ENCODE peak calls at places on chromosome 16, in four cellular contexts. Y is fibroblast of lung, J is PC-9, D is neuronal stem cell. F is an unnamed sample.

GRCh38 chr16:21223787-21224186 is 9.7 kb upstream of the ANKS4B start:
- DNase-seq in D (no peak), Y (no peak), J (no peak), F (no peak)

GRCh38 chr16:50390914-50391700 is 22.3 kb upstream of the BRD7 start:
- DNase-seq in Y (no peak), D (no peak), J (no peak), F (no peak)

GRCh38 chr16:20849587-20850390 is 43.5 kb downstream of the REXO5 start:
- DNase-seq in J (peak; percentile 69), Y (peak; percentile 80), D (peak; percentile 69), F (peak; percentile 81)

GRCh38 chr16:30351586-30352419 is 3.3 kb downstream of the CD2BP2 start:
- DNase-seq in D (no peak), J (no peak), Y (peak; percentile 96), F (peak; percentile 96)

GRCh38 chr16:81610144-81610842 is 165.7 kb downstream of the CMIP start:
- DNase-seq in J (peak; percentile 57), D (no peak), Y (peak; percentile 75), F (peak; percentile 77)

GRCh38 chr16:85593503-85594195 is 19.5 kb upstream of the GSE1 start:
- DNase-seq in Y (no peak), J (no peak), D (peak; percentile 47), F (no peak)

GRCh38 chr16:86911311-86911999 is 333.1 kb downstream of the FOXL1 start:
- DNase-seq in D (no peak), J (no peak), Y (no peak), F (no peak)

GRCh38 chr16:85861095-85861825 is 37.7 kb upstream of the IRF8 start:
- DNase-seq in D (no peak), J (no peak), Y (no peak), F (no peak)

GRCh38 chr16:62035115-62036092 is 834 bp downstream of the CDH8 start:
- DNase-seq in D (peak; percentile 71), Y (no peak), J (no peak), F (no peak)

GRCh38 chr16:81697886-81698635 is 81.0 kb upstream of the PLCG2 start:
- DNase-seq in J (no peak), D (no peak), Y (peak; percentile 55), F (peak; percentile 97)

GRCh38 chr16:27475561-27475960 is 73.6 kb downstream of the IL21R start:
- DNase-seq in J (no peak), Y (peak; percentile 75), D (no peak), F (peak; percentile 74)

GRCh38 chr16:57000271-57001025 is 11.1 kb downstream of the NLRC5 start:
- DNase-seq in Y (peak; percentile 87), J (peak; percentile 68), D (no peak), F (peak; percentile 60)

GRCh38 chr16:49504023-49504364 is 130.4 kb downstream of the C16orf78 start:
- DNase-seq in D (no peak), Y (no peak), J (no peak), F (no peak)

GRCh38 chr16:14240216-14240843 is 169.2 kb downstream of the MRTFB start:
- DNase-seq in J (no peak), D (no peak), Y (peak; percentile 67), F (no peak)

GRCh38 chr16:11234884-11235702 is 20.9 kb downstream of the SOCS1 start:
- DNase-seq in D (no peak), J (no peak), Y (peak; percentile 69), F (no peak)

GRCh38 chr16:27106305-27106704 is 39.6 kb downstream of the C16orf82 start:
- DNase-seq in J (no peak), Y (no peak), D (no peak), F (no peak)

GRCh38 chr16:50058091-50058771 is 7.5 kb upstream of the HEATR3 start:
- DNase-seq in D (no peak), J (no peak), Y (no peak), F (no peak)

GRCh38 chr16:1708768-1709180 is 2.8 kb downstream of the MAPK8IP3 start:
- DNase-seq in J (no peak), D (no peak), Y (peak; percentile 48), F (no peak)

GRCh38 chr16:10383626-10384025 is 2.2 kb upstream of the ATF7IP2 start:
- DNase-seq in D (no peak), J (no peak), Y (no peak), F (no peak)

GRCh38 chr16:51465026-51465425 is 314.0 kb upstream of the SALL1 start:
- DNase-seq in D (no peak), Y (peak; percentile 36), J (no peak), F (no peak)

GRCh38 chr16:82368041-82368440 is 198.0 kb upstream of the MPHOSPH6 start:
- DNase-seq in D (no peak), J (no peak), Y (peak; percentile 9), F (peak; percentile 36)

GRCh38 chr16:49441366-49441780 is 67.8 kb downstream of the C16orf78 start:
- DNase-seq in J (no peak), D (no peak), Y (no peak), F (no peak)

GRCh38 chr16:68473358-68474064 is 25.2 kb upstream of the SMPD3 start:
- DNase-seq in J (no peak), D (no peak), Y (no peak), F (peak; percentile 24)

GRCh38 chr16:68470461-68471150 is 22.3 kb upstream of the SMPD3 start:
- DNase-seq in D (no peak), Y (no peak), J (no peak), F (no peak)

GRCh38 chr16:68468849-68469248 is 20.5 kb upstream of the SMPD3 start:
- DNase-seq in J (no peak), D (no peak), Y (no peak), F (no peak)

GRCh38 chr16:68472581-68472980 is 24.3 kb upstream of the SMPD3 start:
- DNase-seq in D (no peak), Y (no peak), J (no peak), F (no peak)

DNA sequence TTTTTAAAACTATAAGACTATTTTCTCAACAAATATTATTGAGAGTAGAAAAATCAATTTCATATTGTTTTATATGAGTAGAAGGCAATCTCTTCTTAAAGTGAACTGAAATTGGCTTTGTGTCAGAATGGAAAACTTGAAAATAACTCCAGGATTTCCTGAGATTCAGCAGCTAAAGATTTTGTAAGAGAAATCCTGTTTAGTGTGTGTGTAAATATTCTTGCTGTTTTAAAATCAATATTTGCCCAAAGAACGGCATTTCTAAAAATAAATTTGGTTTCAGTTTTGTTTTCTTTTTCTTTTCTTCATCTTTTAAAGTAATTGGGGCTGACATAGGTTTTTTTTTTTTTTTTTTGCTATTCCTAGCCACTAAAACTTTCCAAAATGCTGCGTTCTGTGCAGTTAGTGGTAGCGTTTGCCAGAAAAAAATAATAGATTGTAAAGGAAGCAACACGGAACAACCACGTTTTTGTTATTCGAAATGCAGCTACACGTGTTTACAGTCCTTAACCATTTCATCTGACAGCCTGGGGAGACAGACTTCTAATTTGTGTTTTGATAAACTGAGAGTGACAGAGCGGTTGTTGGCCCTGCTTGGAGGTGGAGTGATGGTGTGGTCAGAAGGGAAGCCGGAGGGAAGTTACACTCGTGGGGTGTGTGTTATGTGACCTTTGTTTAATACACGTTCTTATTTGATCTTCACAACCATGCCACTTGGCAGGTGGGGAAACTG is 21.6 kb upstream of the SMPD3 start:
- DNase-seq in J (no peak), D (no peak), Y (peak; percentile 5), F (peak; percentile 70)
- H2AFZ ChIP-seq in J (no peak overlapping the region), D (no peak overlapping the region), Y (peak overlapping the region; percentile 41), F (peak overlapping the region; percentile 47)

DNA sequence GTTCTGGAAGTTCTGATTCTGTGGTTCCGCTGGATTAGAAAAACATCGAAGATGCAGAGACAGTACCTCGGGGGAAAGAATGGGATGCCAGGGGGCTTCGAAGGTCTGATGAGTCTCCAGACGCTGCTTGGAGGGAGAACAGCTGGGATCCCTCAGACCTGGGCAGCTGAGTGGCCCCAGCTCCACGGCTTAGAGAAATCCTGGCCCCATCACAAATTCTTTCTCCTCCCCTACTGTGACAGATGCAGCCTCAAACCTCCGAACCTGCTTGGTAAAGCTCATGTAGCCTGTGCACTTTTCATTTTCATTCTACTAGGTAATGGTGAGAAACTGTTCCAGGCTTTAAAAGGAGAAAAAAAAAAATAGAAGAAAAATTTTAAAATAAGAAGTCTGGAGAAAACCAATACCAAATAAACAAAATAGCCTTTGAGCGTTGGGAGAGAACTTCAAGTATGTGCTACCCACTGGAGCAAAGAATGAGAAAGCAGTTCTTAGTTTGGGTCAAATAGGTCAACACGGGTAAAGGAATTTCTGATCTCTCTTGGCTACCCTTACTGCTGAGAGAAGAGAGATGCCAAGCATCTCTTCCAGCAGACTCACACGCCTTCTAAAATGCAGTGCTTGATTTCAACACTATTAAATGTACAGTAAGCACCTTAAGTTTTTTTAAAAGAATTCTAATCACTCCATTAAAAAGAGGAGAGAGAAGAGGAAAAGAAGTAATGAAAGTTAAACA is 19.9 kb downstream of the MAF start:
- DNase-seq in D (no peak), J (no peak), Y (no peak), F (no peak)
- H2AFZ ChIP-seq in D (no peak overlapping the region), J (no peak overlapping the region), Y (no peak overlapping the region), F (no peak overlapping the region)

DNA sequence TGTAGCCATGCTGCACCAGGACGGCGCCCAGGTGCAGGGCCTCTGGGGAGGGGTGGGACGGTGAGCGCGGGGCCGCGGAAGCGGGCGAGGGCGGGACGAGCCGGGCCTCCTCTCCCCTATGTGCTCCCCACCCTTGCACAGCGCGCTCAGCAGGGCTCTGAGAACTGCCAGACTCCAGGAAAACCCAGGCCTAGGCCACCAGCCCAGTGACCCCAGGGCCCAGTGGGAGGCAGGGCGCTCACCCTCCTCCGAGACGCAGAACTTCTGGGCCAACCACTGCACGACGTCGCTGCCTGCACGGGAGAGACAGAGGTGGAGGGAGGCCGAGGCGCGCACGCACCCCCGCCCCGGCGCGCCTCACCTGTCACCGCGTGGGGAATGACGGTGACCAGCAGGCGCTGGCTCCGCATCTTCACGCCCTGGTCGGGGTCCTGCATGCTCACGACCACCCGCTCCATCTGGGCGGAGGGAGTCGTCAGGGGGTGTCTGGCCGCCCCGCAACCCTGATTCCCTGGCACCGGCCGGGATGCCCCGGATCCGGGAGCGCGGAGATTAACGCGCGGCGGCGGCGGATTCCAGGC is 613 bp downstream of the RGS11 start:
- DNase-seq in Y (no peak), D (no peak), J (no peak), F (no peak)
- H2AFZ ChIP-seq in Y (peak overlapping the region; percentile 57), D (peak overlapping the region; percentile 89), J (no peak overlapping the region), F (peak overlapping the region; percentile 30)

GRCh38 chr16:78184554-78185183 is 85.2 kb downstream of the WWOX start:
- DNase-seq in D (no peak), Y (peak; percentile 89), J (no peak), F (peak; percentile 3)

GRCh38 chr16:78180349-78180748 is 80.9 kb downstream of the WWOX start:
- DNase-seq in Y (no peak), D (no peak), J (no peak), F (no peak)

GRCh38 chr16:78183437-78183836 is 84.0 kb downstream of the WWOX start:
- DNase-seq in J (no peak), D (no peak), Y (no peak), F (no peak)

GRCh38 chr16:78179666-78180065 is 80.2 kb downstream of the WWOX start:
- DNase-seq in J (no peak), Y (no peak), D (no peak), F (no peak)

GRCh38 chr16:78183886-78184553 is 84.6 kb downstream of the WWOX start:
- DNase-seq in D (no peak), Y (peak; percentile 26), J (no peak), F (no peak)
- H2AFZ ChIP-seq in D (no peak overlapping the region), Y (no peak overlapping the region), J (no peak overlapping the region), F (no peak overlapping the region)

GRCh38 chr16:68711421-68712139 is 25.5 kb upstream of the CDH1 start:
- DNase-seq in J (no peak), Y (no peak), D (no peak), F (no peak)
- H2AFZ ChIP-seq in J (no peak overlapping the region), Y (no peak overlapping the region), D (no peak overlapping the region), F (no peak overlapping the region)

F was measured in endothelial cell of umbilical vein.